ENCODE peak calls at places on chromosomes 7 and 10, in four cellular contexts. B, X, Q and U are unnamed samples.

GRCh38 chr10:95693331-95693667 is 428 bp downstream of the TCTN3 start:
- DNase-seq in B (no peak), Q (no peak), X (no peak), U (no peak)

GRCh38 chr10:45239642-45240041 is 75.8 kb downstream of the OR13A1 start:
- DNase-seq in X (no peak), B (no peak), Q (no peak), U (no peak)

GRCh38 chr7:139830779-139831498 is 1.9 kb downstream of the TBXAS1 start:
- DNase-seq in X (no peak), Q (no peak), B (no peak), U (no peak)

GRCh38 chr10:86337121-86337601 is 29.4 kb downstream of the GRID1 start:
- DNase-seq in B (no peak), X (no peak), Q (no peak), U (no peak)

GRCh38 chr10:16592327-16592854 is 70.7 kb upstream of the C1QL3 start:
- DNase-seq in X (no peak), Q (no peak), B (no peak), U (no peak)

GRCh38 chr10:127972958-127973357 is 66.1 kb downstream of the PTPRE start:
- DNase-seq in X (no peak), Q (no peak), B (no peak), U (no peak)

GRCh38 chr7:139661875-139662274 is 115.9 kb downstream of the HIPK2 start:
- DNase-seq in B (no peak), X (no peak), Q (no peak), U (no peak)

GRCh38 chr7:116500071-116500853 is 724 bp downstream of the CAV2 start:
- DNase-seq in Q (no peak), X (no peak), B (peak; percentile 28), U (no peak)

GRCh38 chr7:66326501-66327180 is 121.5 kb downstream of the TPST1 start:
- DNase-seq in Q (no peak), X (no peak), B (no peak), U (no peak)

GRCh38 chr7:134448359-134449229 is 10.3 kb downstream of the AKR1B1 start:
- DNase-seq in Q (no peak), X (peak; percentile 80), B (no peak), U (no peak)

GRCh38 chr7:8684426-8684825 is 251.0 kb downstream of the NXPH1 start:
- DNase-seq in X (no peak), Q (no peak), B (no peak), U (no peak)

GRCh38 chr10:30751678-30752331 is 122.3 kb upstream of the LYZL2 start:
- DNase-seq in X (peak; percentile 15), Q (no peak), B (peak; percentile 80), U (peak; percentile 32)

GRCh38 chr7:6453737-6454136 is 6.0 kb upstream of the DAGLB start:
- DNase-seq in Q (peak; percentile 14), X (no peak), B (no peak), U (no peak)

GRCh38 chr7:23472974-23473847 is 2.9 kb upstream of the IGF2BP3 start:
- DNase-seq in B (no peak), X (peak; percentile 6), Q (peak; percentile 32), U (no peak)

GRCh38 chr10:44339218-44339617 is 45.7 kb downstream of the CXCL12 start:
- DNase-seq in B (no peak), Q (no peak), X (no peak), U (no peak)

GRCh38 chr10:119030421-119031250 is 1.1 kb downstream of the NANOS1 start:
- DNase-seq in Q (peak; percentile 52), X (peak; percentile 38), B (peak; percentile 68), U (peak; percentile 62)

GRCh38 chr7:139984642-139985539 is 77.9 kb downstream of the PARP12 start:
- DNase-seq in Q (no peak), X (no peak), B (no peak), U (no peak)

GRCh38 chr10:26485150-26485941 is 47.2 kb downstream of the APBB1IP start:
- DNase-seq in X (no peak), B (no peak), Q (no peak), U (no peak)

GRCh38 chr7:5351508-5352265 is 68.9 kb downstream of the SLC29A4 start:
- DNase-seq in X (no peak), Q (no peak), B (no peak), U (no peak)

GRCh38 chr10:46019541-46020343 is 10.7 kb downstream of the NCOA4 start:
- DNase-seq in X (no peak), Q (peak; percentile 71), B (no peak), U (no peak)

GRCh38 chr10:43458227-43458626 is 21.3 kb downstream of the ZNF487 start:
- DNase-seq in B (no peak), Q (no peak), X (no peak), U (no peak)

GRCh38 chr7:85285502-85285901 is 98.6 kb upstream of the SEMA3D start:
- DNase-seq in B (no peak), Q (no peak), X (no peak), U (no peak)

GRCh38 chr10:7410800-7411670 is at the start of gene SFMBT2:
- DNase-seq in X (peak; percentile 83), B (peak; percentile 77), Q (no peak), U (no peak)
- TF ChIP-seq NR2C2 in X (no peak), B (no peak), Q (no peak), U (no peak)

GRCh38 chr7:78247910-78248689 is 449.5 kb downstream of the PHTF2 start:
- DNase-seq in B (no peak), Q (no peak), X (no peak), U (no peak)

GRCh38 chr7:78254397-78255055 is 456.0 kb downstream of the PHTF2 start:
- DNase-seq in Q (no peak), X (no peak), B (no peak), U (no peak)

GRCh38 chr7:78253850-78254249 is 455.3 kb downstream of the PHTF2 start:
- DNase-seq in B (no peak), X (no peak), Q (no peak), U (no peak)

DNA sequence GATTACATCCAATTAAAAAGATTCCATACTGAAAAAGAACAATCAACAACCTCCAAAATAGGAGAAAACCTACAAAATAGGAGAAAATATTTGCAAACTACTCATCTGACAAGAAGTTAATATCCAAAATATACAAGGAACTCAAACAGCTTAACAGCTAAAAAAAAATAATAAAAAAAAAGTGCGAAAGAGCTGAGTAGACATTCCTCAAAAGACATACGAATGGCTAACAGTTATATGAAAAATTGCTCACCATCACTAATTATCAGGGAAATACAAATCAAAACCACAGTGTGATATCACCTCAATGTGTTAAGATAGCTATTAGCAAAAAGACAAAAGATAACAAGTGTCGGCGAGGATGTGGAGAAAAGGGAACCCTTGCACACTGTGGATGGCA is 450.3 kb downstream of the PHTF2 start:
- DNase-seq in X (no peak), Q (no peak), B (no peak), U (no peak)
- TF ChIP-seq NR2C2 in X (no peak), Q (no peak), B (no peak), U (no peak)

DNA sequence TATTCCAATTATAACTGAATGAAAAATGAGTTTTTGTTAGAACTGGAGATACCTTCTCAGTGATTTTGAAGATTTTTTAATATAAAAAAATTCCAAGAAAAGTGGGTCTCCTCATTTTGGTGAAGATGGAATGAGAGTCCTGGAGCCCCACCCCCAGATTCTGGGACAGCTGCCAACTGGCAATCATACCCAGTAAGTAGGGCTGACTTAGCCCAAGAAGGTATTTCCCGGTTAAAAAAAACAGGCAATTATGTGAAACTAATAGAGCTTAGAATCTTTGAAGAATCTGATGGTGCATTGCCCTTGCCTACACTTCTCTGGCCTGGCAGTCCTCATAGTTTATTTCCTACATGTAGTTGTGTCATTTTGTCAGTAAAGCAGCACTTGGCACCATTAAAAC is 52.8 kb upstream of the VWDE start:
- DNase-seq in Q (no peak), B (no peak), X (no peak), U (no peak)
- TF ChIP-seq NR2C2 in Q (no peak), B (no peak), X (no peak), U (no peak)

DNA sequence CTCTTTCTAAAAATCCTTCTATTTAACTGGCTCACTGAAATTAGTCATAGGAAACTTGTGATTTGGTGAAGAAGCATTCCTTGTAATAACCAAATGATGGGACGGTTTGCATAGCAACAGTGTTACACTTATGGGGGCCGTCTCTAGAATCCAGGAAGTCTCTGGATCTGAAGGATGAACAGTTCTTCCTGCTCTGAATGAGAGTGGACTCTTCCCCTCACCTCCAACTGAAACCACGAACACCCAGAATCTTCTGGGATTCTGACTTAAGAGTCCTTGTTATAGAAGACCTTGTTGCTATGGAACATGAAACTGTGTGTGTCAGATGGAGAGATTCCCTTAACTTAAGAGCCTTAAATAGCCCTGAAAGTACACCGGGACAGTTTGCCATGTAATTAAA is 23.2 kb downstream of the NOLC1 start:
- DNase-seq in X (no peak), Q (no peak), B (no peak), U (no peak)
- TF ChIP-seq NR2C2 in X (no peak), Q (no peak), B (no peak), U (no peak)

GRCh38 chr7:30987936-30988335 is 24.2 kb downstream of the GHRHR start:
- DNase-seq in B (no peak), Q (no peak), X (no peak), U (no peak)

GRCh38 chr7:30989824-30990140 is 26.0 kb downstream of the GHRHR start:
- DNase-seq in X (no peak), B (no peak), Q (no peak), U (no peak)

GRCh38 chr7:30989008-30989823 is 25.5 kb downstream of the GHRHR start:
- DNase-seq in B (no peak), X (no peak), Q (no peak), U (no peak)

GRCh38 chr7:30987178-30987577 is 23.4 kb downstream of the GHRHR start:
- DNase-seq in X (no peak), Q (no peak), B (no peak), U (no peak)

DNA sequence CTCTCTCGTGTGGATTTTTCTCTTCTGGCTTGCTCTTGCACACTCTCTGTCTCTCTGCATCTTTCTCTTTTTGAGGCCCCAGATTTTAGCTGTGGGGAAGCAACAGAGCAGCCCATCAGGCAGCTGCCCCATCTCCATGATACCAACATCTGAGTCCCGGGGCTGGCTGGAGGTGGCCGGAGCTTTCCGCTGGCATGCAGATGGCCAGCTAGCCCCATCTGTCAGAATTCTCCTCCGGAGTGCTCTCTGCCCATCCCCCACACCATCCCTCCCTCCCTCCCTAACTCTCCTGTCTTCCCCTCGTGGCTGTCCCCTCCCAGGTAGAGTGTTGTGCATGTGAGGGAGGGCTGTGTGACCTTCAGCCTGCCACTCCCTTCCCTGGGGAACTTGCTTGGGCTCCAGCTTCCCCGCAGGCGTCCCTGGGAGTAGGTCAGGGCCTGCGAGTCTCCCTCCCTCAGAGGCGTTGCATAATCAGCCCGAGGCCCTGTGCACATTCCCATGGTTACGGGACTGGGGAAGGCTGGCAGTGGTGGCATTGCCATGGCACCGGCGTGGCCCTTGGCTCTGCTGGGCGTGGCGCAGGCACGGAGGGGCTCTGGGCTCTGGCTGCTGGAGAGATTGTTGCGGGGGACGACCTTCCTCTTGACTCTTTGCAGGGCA is 24.7 kb downstream of the GHRHR start:
- DNase-seq in X (no peak), Q (no peak), B (peak; percentile 50), U (no peak)
- TF ChIP-seq NR2C2 in X (no peak), Q (no peak), B (no peak), U (no peak)

DNA sequence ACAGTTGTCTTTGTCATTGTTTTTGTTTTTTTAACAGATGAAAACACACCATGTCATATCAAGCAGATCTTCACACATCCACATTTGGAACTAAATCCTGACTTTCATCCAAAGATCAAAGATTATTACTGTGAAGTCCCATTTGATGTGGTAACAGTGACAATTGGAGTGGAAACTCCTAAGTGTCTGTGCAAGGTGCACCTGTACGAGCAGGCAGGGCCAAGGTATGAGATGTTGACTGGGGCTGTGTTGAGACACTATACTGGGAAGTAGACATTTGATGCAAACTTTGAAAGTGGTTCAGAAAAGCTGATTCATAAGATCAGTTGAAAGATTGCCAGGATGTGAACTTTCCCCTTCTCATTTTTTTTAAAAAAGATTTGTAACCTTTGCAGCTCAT is 152.3 kb downstream of the CPED1 start:
- DNase-seq in X (no peak), Q (no peak), B (no peak), U (no peak)
- TF ChIP-seq NR2C2 in X (no peak), Q (no peak), B (no peak), U (no peak)

GRCh38 chr10:78777466-78778256 is 291.1 kb upstream of the ZMIZ1 start:
- DNase-seq in Q (no peak), X (no peak), B (no peak), U (no peak)
- TF ChIP-seq NR2C2 in Q (no peak), X (no peak), B (no peak), U (no peak)